ENCODE peak calls at places on chromosomes 16 and 17, in nine cellular contexts. P is AG10803; E is RPMI7951; J is amygdala; R is Caco-2; F is effector CD4-positive, alpha-beta T cell; B is NCI-H510A treated with DMSO at 0.1 percent for 48 hours; H is mesendoderm; V is RWPE1. X is an unnamed sample.

GRCh38 chr16:79848739-79849518 is 248.4 kb upstream of the MAF start:
- DNase-seq in P (no peak), E (no peak), J (no peak), R (no peak), F (no peak), B (no peak), H (no peak), V (peak), X (no peak)

GRCh38 chr16:22787456-22788189 is 26.3 kb upstream of the HS3ST2 start:
- DNase-seq in P (peak), E (peak), J (no peak), R (no peak), F (no peak), B (no peak), H (no peak), V (peak), X (no peak)

GRCh38 chr17:33520404-33521032 is 227.4 kb upstream of the ASIC2 start:
- DNase-seq in P (peak), E (no peak), J (peak), R (peak), F (no peak), B (peak), H (peak), V (peak), X (peak)

GRCh38 chr16:84514874-84515835 is 10.7 kb upstream of the MEAK7 start:
- DNase-seq in P (no peak), E (no peak), J (no peak), R (peak), F (peak), B (peak), H (no peak), V (no peak), X (peak)

GRCh38 chr16:85437161-85438052 is 175.7 kb upstream of the GSE1 start:
- DNase-seq in P (no peak), E (no peak), J (no peak), R (peak), F (no peak), B (peak), H (peak), V (no peak), X (no peak)

GRCh38 chr16:81716478-81717210 is 62.4 kb upstream of the PLCG2 start:
- DNase-seq in P (no peak), E (no peak), J (no peak), R (no peak), F (no peak), B (no peak), H (no peak), V (no peak), X (no peak)

GRCh38 chr17:38980455-38981217 is 13.4 kb upstream of the FBXO47 start:
- DNase-seq in P (peak), E (no peak), J (no peak), R (no peak), F (no peak), B (no peak), H (no peak), V (no peak), X (no peak)

GRCh38 chr17:8922451-8922850 is 43.1 kb downstream of the PIK3R5 start:
- DNase-seq in P (peak), E (peak), J (no peak), R (no peak), F (no peak), B (no peak), H (no peak), V (peak), X (no peak)

GRCh38 chr17:74153821-74154430 is 49.6 kb upstream of the RPL38 start:
- DNase-seq in P (no peak), E (no peak), J (no peak), R (no peak), F (no peak), B (no peak), H (no peak), V (no peak), X (no peak)

GRCh38 chr17:49881054-49881402 is 33.2 kb upstream of the TAC4 start:
- DNase-seq in P (no peak), E (no peak), J (no peak), R (peak), F (no peak), B (no peak), H (peak), V (no peak), X (no peak)

GRCh38 chr16:56269824-56270684 is 78.8 kb downstream of the GNAO1 start:
- DNase-seq in P (peak), E (peak), J (no peak), R (peak), F (no peak), B (peak), H (peak), V (no peak), X (no peak)

X was measured in T-cell.